ENCODE peak calls at places on chromosomes 7 and 10, in four cellular contexts. One of them, this sample, is unnamed.

GRCh38 chr10:14801693-14802092 is 27.0 kb upstream of the FAM107B start:
- DNase-seq in left ventricle myocardium inferior: no peak
- DNase-seq in mammary epithelial cell: no peak
- DNase-seq in CD8-positive, alpha-beta memory T cell: no peak
- DNase-seq in this sample: no peak

GRCh38 chr10:5811387-5811821 is 1.8 kb downstream of the GDI2 start:
- DNase-seq in left ventricle myocardium inferior: no peak
- DNase-seq in mammary epithelial cell: peak; percentile 64
- DNase-seq in CD8-positive, alpha-beta memory T cell: no peak
- DNase-seq in this sample: no peak

GRCh38 chr7:6310594-6310993 is 38.2 kb upstream of the CYTH3 start:
- DNase-seq in left ventricle myocardium inferior: no peak
- DNase-seq in mammary epithelial cell: no peak
- DNase-seq in CD8-positive, alpha-beta memory T cell: no peak
- DNase-seq in this sample: no peak

GRCh38 chr10:120741415-120741814 is 109.7 kb upstream of the WDR11 start:
- DNase-seq in left ventricle myocardium inferior: no peak
- DNase-seq in mammary epithelial cell: peak; percentile 8
- DNase-seq in CD8-positive, alpha-beta memory T cell: no peak
- DNase-seq in this sample: peak; percentile 15

GRCh38 chr7:122942765-122943164 is 52.7 kb downstream of the TAS2R16 start:
- DNase-seq in left ventricle myocardium inferior: no peak
- DNase-seq in mammary epithelial cell: no peak
- DNase-seq in CD8-positive, alpha-beta memory T cell: no peak
- DNase-seq in this sample: no peak

GRCh38 chr10:103618575-103619423 is 125.3 kb downstream of the NEURL1 start:
- DNase-seq in left ventricle myocardium inferior: peak; percentile 67
- DNase-seq in mammary epithelial cell: no peak
- DNase-seq in CD8-positive, alpha-beta memory T cell: no peak
- DNase-seq in this sample: peak; percentile 29

GRCh38 chr10:8183241-8183704 is 128.8 kb downstream of the GATA3 start:
- DNase-seq in left ventricle myocardium inferior: no peak
- DNase-seq in mammary epithelial cell: peak; percentile 70
- DNase-seq in CD8-positive, alpha-beta memory T cell: peak; percentile 52
- DNase-seq in this sample: no peak

GRCh38 chr7:725223-726005 is 1.1 kb upstream of the DNAAF5 start:
- DNase-seq in left ventricle myocardium inferior: no peak
- DNase-seq in mammary epithelial cell: peak; percentile 82
- DNase-seq in CD8-positive, alpha-beta memory T cell: no peak
- DNase-seq in this sample: no peak

GRCh38 chr10:95308389-95309302 is 17.8 kb upstream of the PDLIM1 start:
- DNase-seq in left ventricle myocardium inferior: peak; percentile 54
- DNase-seq in mammary epithelial cell: peak; percentile 95
- DNase-seq in CD8-positive, alpha-beta memory T cell: no peak
- DNase-seq in this sample: peak; percentile 90

GRCh38 chr7:155296788-155297516 is 726 bp upstream of the INSIG1 start:
- DNase-seq in left ventricle myocardium inferior: peak; percentile 43
- DNase-seq in mammary epithelial cell: peak; percentile 68
- DNase-seq in CD8-positive, alpha-beta memory T cell: peak; percentile 92
- DNase-seq in this sample: peak; percentile 72

GRCh38 chr7:24192701-24193100 is 91.3 kb upstream of the NPY start:
- DNase-seq in left ventricle myocardium inferior: no peak
- DNase-seq in mammary epithelial cell: no peak
- DNase-seq in CD8-positive, alpha-beta memory T cell: no peak
- DNase-seq in this sample: no peak

GRCh38 chr7:90595341-90595800 is 750 bp upstream of the CDK14 start:
- DNase-seq in left ventricle myocardium inferior: no peak
- DNase-seq in mammary epithelial cell: no peak
- DNase-seq in CD8-positive, alpha-beta memory T cell: no peak
- DNase-seq in this sample: no peak

GRCh38 chr7:24756545-24756988 is 697 bp downstream of the GSDME start:
- DNase-seq in left ventricle myocardium inferior: no peak
- DNase-seq in mammary epithelial cell: no peak
- DNase-seq in CD8-positive, alpha-beta memory T cell: no peak
- DNase-seq in this sample: no peak

GRCh38 chr10:24723386-24723787 is 300 bp downstream of the ARHGAP21 start:
- DNase-seq in left ventricle myocardium inferior: no peak
- DNase-seq in mammary epithelial cell: peak; percentile 30
- DNase-seq in CD8-positive, alpha-beta memory T cell: peak; percentile 13
- DNase-seq in this sample: no peak

GRCh38 chr7:103714377-103714927 is 268.4 kb upstream of the SLC26A5 start:
- DNase-seq in left ventricle myocardium inferior: no peak
- DNase-seq in mammary epithelial cell: no peak
- DNase-seq in CD8-positive, alpha-beta memory T cell: no peak
- DNase-seq in this sample: no peak

GRCh38 chr10:113187066-113187777 is 237.2 kb downstream of the TCF7L2 start:
- DNase-seq in left ventricle myocardium inferior: peak; percentile 75
- DNase-seq in mammary epithelial cell: peak; percentile 14
- DNase-seq in CD8-positive, alpha-beta memory T cell: no peak
- DNase-seq in this sample: peak; percentile 83

GRCh38 chr7:159103382-159104187 is 41.1 kb downstream of the VIPR2 start:
- DNase-seq in left ventricle myocardium inferior: no peak
- DNase-seq in mammary epithelial cell: no peak
- DNase-seq in CD8-positive, alpha-beta memory T cell: no peak
- DNase-seq in this sample: peak; percentile 4

GRCh38 chr10:121572857-121573540 is 25.2 kb downstream of the FGFR2 start:
- DNase-seq in left ventricle myocardium inferior: no peak
- DNase-seq in mammary epithelial cell: no peak
- DNase-seq in CD8-positive, alpha-beta memory T cell: no peak
- DNase-seq in this sample: no peak

GRCh38 chr10:90175161-90175681 is 473.8 kb downstream of the KIF20B start:
- DNase-seq in left ventricle myocardium inferior: peak; percentile 54
- DNase-seq in mammary epithelial cell: peak; percentile 87
- DNase-seq in CD8-positive, alpha-beta memory T cell: no peak
- DNase-seq in this sample: no peak

GRCh38 chr7:112140600-112140999 is 65.6 kb downstream of the DOCK4 start:
- DNase-seq in left ventricle myocardium inferior: no peak
- DNase-seq in mammary epithelial cell: no peak
- DNase-seq in CD8-positive, alpha-beta memory T cell: no peak
- DNase-seq in this sample: no peak

GRCh38 chr7:19663816-19664531 is 44.9 kb downstream of the POLR1F start:
- DNase-seq in left ventricle myocardium inferior: no peak
- DNase-seq in mammary epithelial cell: peak; percentile 11
- DNase-seq in CD8-positive, alpha-beta memory T cell: no peak
- DNase-seq in this sample: no peak

GRCh38 chr10:25388862-25389206 is 214.0 kb downstream of the GPR158 start:
- DNase-seq in left ventricle myocardium inferior: no peak
- DNase-seq in mammary epithelial cell: no peak
- DNase-seq in CD8-positive, alpha-beta memory T cell: no peak
- DNase-seq in this sample: no peak

GRCh38 chr10:18545626-18546025 is 105.8 kb downstream of the NSUN6 start:
- DNase-seq in left ventricle myocardium inferior: no peak
- DNase-seq in mammary epithelial cell: no peak
- DNase-seq in CD8-positive, alpha-beta memory T cell: no peak
- DNase-seq in this sample: peak; percentile 8

GRCh38 chr10:72746606-72747357 is 54.8 kb downstream of the MCU start:
- DNase-seq in left ventricle myocardium inferior: no peak
- DNase-seq in mammary epithelial cell: no peak
- DNase-seq in CD8-positive, alpha-beta memory T cell: no peak
- DNase-seq in this sample: no peak

GRCh38 chr7:13115829-13116228 is 428.4 kb downstream of the ARL4A start:
- DNase-seq in left ventricle myocardium inferior: no peak
- DNase-seq in mammary epithelial cell: no peak
- DNase-seq in CD8-positive, alpha-beta memory T cell: no peak
- DNase-seq in this sample: no peak

GRCh38 chr10:86327954-86328705 is 38.5 kb downstream of the GRID1 start:
- DNase-seq in left ventricle myocardium inferior: no peak
- DNase-seq in mammary epithelial cell: no peak
- DNase-seq in CD8-positive, alpha-beta memory T cell: no peak
- DNase-seq in this sample: no peak

GRCh38 chr10:126270116-126270515 is 118.2 kb downstream of the ADAM12 start:
- DNase-seq in left ventricle myocardium inferior: no peak
- DNase-seq in mammary epithelial cell: peak; percentile 6
- DNase-seq in CD8-positive, alpha-beta memory T cell: no peak
- DNase-seq in this sample: no peak

GRCh38 chr7:23833405-23833804 is 123.4 kb downstream of the STK31 start:
- DNase-seq in left ventricle myocardium inferior: no peak
- DNase-seq in mammary epithelial cell: no peak
- DNase-seq in CD8-positive, alpha-beta memory T cell: no peak
- DNase-seq in this sample: no peak

GRCh38 chr7:117169907-117170306 is 153.0 kb downstream of the WNT2 start:
- DNase-seq in left ventricle myocardium inferior: no peak
- DNase-seq in mammary epithelial cell: peak; percentile 17
- DNase-seq in CD8-positive, alpha-beta memory T cell: no peak
- DNase-seq in this sample: peak; percentile 67

GRCh38 chr7:1705856-1706255 is 35.8 kb downstream of the ELFN1 start:
- DNase-seq in left ventricle myocardium inferior: no peak
- DNase-seq in mammary epithelial cell: no peak
- DNase-seq in CD8-positive, alpha-beta memory T cell: no peak
- DNase-seq in this sample: peak; percentile 1

GRCh38 chr7:85806321-85806720 is 619.5 kb upstream of the SEMA3D start:
- DNase-seq in left ventricle myocardium inferior: no peak
- DNase-seq in mammary epithelial cell: no peak
- DNase-seq in CD8-positive, alpha-beta memory T cell: no peak
- DNase-seq in this sample: no peak

GRCh38 chr10:34489973-34490372 is 325.1 kb downstream of the PARD3 start:
- DNase-seq in left ventricle myocardium inferior: no peak
- DNase-seq in mammary epithelial cell: peak; percentile 86
- DNase-seq in CD8-positive, alpha-beta memory T cell: no peak
- DNase-seq in this sample: no peak

GRCh38 chr10:83935337-83935736 is 204.0 kb upstream of the GHITM start:
- DNase-seq in left ventricle myocardium inferior: no peak
- DNase-seq in mammary epithelial cell: no peak
- DNase-seq in CD8-positive, alpha-beta memory T cell: no peak
- DNase-seq in this sample: no peak

GRCh38 chr7:44061645-44062179 is 3.7 kb downstream of the PGAM2 start:
- DNase-seq in left ventricle myocardium inferior: no peak
- DNase-seq in mammary epithelial cell: no peak
- DNase-seq in CD8-positive, alpha-beta memory T cell: no peak
- DNase-seq in this sample: no peak

GRCh38 chr7:157008206-157009169 is 2.0 kb downstream of the MNX1 start:
- DNase-seq in left ventricle myocardium inferior: no peak
- DNase-seq in mammary epithelial cell: no peak
- DNase-seq in CD8-positive, alpha-beta memory T cell: no peak
- DNase-seq in this sample: peak; percentile 15

GRCh38 chr7:37448057-37448636 is 517 bp downstream of the ELMO1 start:
- DNase-seq in left ventricle myocardium inferior: peak; percentile 43
- DNase-seq in mammary epithelial cell: no peak
- DNase-seq in CD8-positive, alpha-beta memory T cell: no peak
- DNase-seq in this sample: no peak

GRCh38 chr7:98056580-98056979 is 50.1 kb upstream of the LMTK2 start:
- DNase-seq in left ventricle myocardium inferior: no peak
- DNase-seq in mammary epithelial cell: peak; percentile 97
- DNase-seq in CD8-positive, alpha-beta memory T cell: no peak
- DNase-seq in this sample: no peak

GRCh38 chr10:121449457-121450045 is 148.7 kb downstream of the FGFR2 start:
- DNase-seq in left ventricle myocardium inferior: no peak
- DNase-seq in mammary epithelial cell: no peak
- DNase-seq in CD8-positive, alpha-beta memory T cell: no peak
- DNase-seq in this sample: peak; percentile 10

GRCh38 chr10:72612203-72612826 is 13.6 kb downstream of the MICU1 start:
- DNase-seq in left ventricle myocardium inferior: no peak
- DNase-seq in mammary epithelial cell: no peak
- DNase-seq in CD8-positive, alpha-beta memory T cell: no peak
- DNase-seq in this sample: peak; percentile 20

GRCh38 chr7:82444220-82445049 is 858 bp upstream of the CACNA2D1 start:
- DNase-seq in left ventricle myocardium inferior: no peak
- DNase-seq in mammary epithelial cell: peak; percentile 40
- DNase-seq in CD8-positive, alpha-beta memory T cell: no peak
- DNase-seq in this sample: no peak

DNA sequence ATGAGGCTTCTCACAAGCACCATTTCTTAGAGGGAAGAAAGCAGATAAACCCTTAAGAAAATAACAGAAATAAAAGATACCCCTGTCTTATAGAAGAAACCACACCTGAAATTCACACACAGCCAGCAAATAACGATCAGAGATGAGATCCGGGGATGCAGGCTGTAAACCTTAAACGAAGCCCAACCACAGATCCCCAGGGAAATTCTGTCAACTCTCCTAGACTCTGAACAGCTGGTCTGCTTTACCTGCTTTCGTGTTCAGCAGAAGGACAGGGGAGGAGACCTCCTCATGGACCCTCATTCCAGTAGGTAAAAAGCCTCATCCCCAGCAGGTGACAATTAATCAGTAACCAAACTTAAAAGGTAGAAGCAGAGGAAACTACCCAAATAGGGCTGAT is 45.0 kb downstream of the VOPP1 start:
- DNase-seq in left ventricle myocardium inferior: no peak
- DNase-seq in mammary epithelial cell: no peak
- DNase-seq in CD8-positive, alpha-beta memory T cell: no peak
- DNase-seq in this sample: no peak
- H3K4me1 ChIP-seq in left ventricle myocardium inferior: peaks cover 30% of the 10 kb centered on the region
- H3K4me1 ChIP-seq in mammary epithelial cell: peaks cover 13% of the 10 kb centered on the region
- H3K4me1 ChIP-seq in CD8-positive, alpha-beta memory T cell: peaks cover 14% of the 10 kb centered on the region
- H3K4me1 ChIP-seq in this sample: peaks cover under 1% of the 10 kb centered on the region

DNA sequence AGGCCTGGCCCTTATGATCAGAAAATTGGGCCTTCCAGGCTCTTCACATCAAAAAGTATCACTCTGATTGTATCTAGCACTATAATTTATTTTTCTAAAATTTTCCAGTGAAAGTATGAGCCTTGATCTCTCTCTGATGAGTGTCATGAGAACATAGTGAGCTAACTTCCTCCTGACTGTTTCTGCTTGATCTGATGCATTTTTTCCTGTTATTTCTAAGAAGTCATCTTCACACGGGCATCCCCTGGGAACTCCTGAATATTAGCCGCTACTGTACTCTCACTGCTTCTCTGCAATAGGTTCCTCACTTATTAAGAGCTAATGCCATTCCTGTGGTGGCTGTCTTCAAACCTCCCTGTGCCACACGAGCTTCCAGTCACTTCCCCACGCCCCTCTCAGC is 63.1 kb upstream of the ZPBP start:
- DNase-seq in left ventricle myocardium inferior: no peak
- DNase-seq in mammary epithelial cell: no peak
- DNase-seq in CD8-positive, alpha-beta memory T cell: no peak
- DNase-seq in this sample: no peak
- H3K4me1 ChIP-seq in left ventricle myocardium inferior: no peaks in the 10 kb centered on the region
- H3K4me1 ChIP-seq in mammary epithelial cell: no peaks in the 10 kb centered on the region
- H3K4me1 ChIP-seq in CD8-positive, alpha-beta memory T cell: peaks cover 14% of the 10 kb centered on the region
- H3K4me1 ChIP-seq in this sample: no peaks in the 10 kb centered on the region

GRCh38 chr10:124629410-124629809 is 114.8 kb downstream of the FAM53B start:
- DNase-seq in left ventricle myocardium inferior: no peak
- DNase-seq in mammary epithelial cell: no peak
- DNase-seq in CD8-positive, alpha-beta memory T cell: no peak
- DNase-seq in this sample: no peak
- H3K4me1 ChIP-seq in left ventricle myocardium inferior: peaks cover 90% of the 10 kb centered on the region
- H3K4me1 ChIP-seq in mammary epithelial cell: peaks cover 60% of the 10 kb centered on the region
- H3K4me1 ChIP-seq in CD8-positive, alpha-beta memory T cell: peaks cover 64% of the 10 kb centered on the region
- H3K4me1 ChIP-seq in this sample: peaks cover 27% of the 10 kb centered on the region

GRCh38 chr7:80722596-80723141 is 84.2 kb downstream of the CD36 start:
- DNase-seq in left ventricle myocardium inferior: peak; percentile 20
- DNase-seq in mammary epithelial cell: peak; percentile 99
- DNase-seq in CD8-positive, alpha-beta memory T cell: no peak
- DNase-seq in this sample: peak; percentile 56

GRCh38 chr7:80719261-80719660 is 80.8 kb downstream of the CD36 start:
- DNase-seq in left ventricle myocardium inferior: no peak
- DNase-seq in mammary epithelial cell: peak; percentile 39
- DNase-seq in CD8-positive, alpha-beta memory T cell: no peak
- DNase-seq in this sample: no peak

GRCh38 chr7:80724249-80724871 is 85.9 kb downstream of the CD36 start:
- DNase-seq in left ventricle myocardium inferior: no peak
- DNase-seq in mammary epithelial cell: no peak
- DNase-seq in CD8-positive, alpha-beta memory T cell: no peak
- DNase-seq in this sample: no peak

GRCh38 chr7:80725181-80725611 is 86.8 kb downstream of the CD36 start:
- DNase-seq in left ventricle myocardium inferior: no peak
- DNase-seq in mammary epithelial cell: no peak
- DNase-seq in CD8-positive, alpha-beta memory T cell: no peak
- DNase-seq in this sample: no peak

GRCh38 chr7:80721880-80722595 is 83.6 kb downstream of the CD36 start:
- DNase-seq in left ventricle myocardium inferior: no peak
- DNase-seq in mammary epithelial cell: peak; percentile 76
- DNase-seq in CD8-positive, alpha-beta memory T cell: no peak
- DNase-seq in this sample: no peak
- H3K4me1 ChIP-seq in left ventricle myocardium inferior: peaks cover 15% of the 10 kb centered on the region
- H3K4me1 ChIP-seq in mammary epithelial cell: peaks cover 29% of the 10 kb centered on the region
- H3K4me1 ChIP-seq in CD8-positive, alpha-beta memory T cell: no peaks in the 10 kb centered on the region
- H3K4me1 ChIP-seq in this sample: no peaks in the 10 kb centered on the region